ENCODE peak calls at places on chromosome 9, in ten cellular contexts. L is A549, H is Peyer's patch, V is AG09309, O is AG10803, D is AG04450, Z is MCF 10A, I is neural progenitor cell, M is tibial nerve, A is kidney. X is an unnamed sample.

GRCh38 chr9:113593682-113594281 is 130.3 kb downstream of the RGS3 start:
- DNase-seq in V (peak), A (peak), O (peak), Z (peak), H (peak), M (peak), I (peak), D (peak), L (peak), X (peak)

GRCh38 chr9:5499157-5499556 is 11.2 kb upstream of the PDCD1LG2 start:
- DNase-seq in I (no peak), A (no peak), D (no peak), O (no peak), M (no peak), H (no peak), L (no peak), V (no peak), Z (no peak), X (no peak)

GRCh38 chr9:114513050-114513951 is 8.0 kb upstream of the WHRN start:
- DNase-seq in H (peak), O (no peak), I (no peak), D (no peak), L (no peak), V (no peak), A (no peak), Z (peak), M (no peak), X (no peak)

GRCh38 chr9:134314039-134314949 is 12.0 kb upstream of the RXRA start:
- DNase-seq in I (no peak), D (no peak), Z (no peak), A (peak), M (no peak), L (no peak), H (no peak), V (no peak), O (no peak), X (no peak)

GRCh38 chr9:125904155-125904841 is 157.1 kb downstream of the PBX3 start:
- DNase-seq in I (no peak), O (no peak), L (no peak), Z (no peak), V (no peak), H (no peak), D (no peak), A (no peak), M (no peak), X (no peak)

GRCh38 chr9:76459691-76460635 is 981 bp downstream of the GCNT1 start:
- DNase-seq in A (no peak), D (no peak), Z (peak), I (peak), L (peak), O (peak), V (no peak), M (no peak), H (peak), X (peak)

GRCh38 chr9:129998491-129999122 is 44.4 kb downstream of the FNBP1 start:
- DNase-seq in L (no peak), A (no peak), Z (no peak), I (no peak), D (no peak), H (no peak), V (no peak), O (no peak), M (no peak), X (peak)

GRCh38 chr9:136095028-136095494 is at the start of gene NACC2:
- DNase-seq in D (no peak), I (peak), L (peak), O (peak), H (peak), A (no peak), Z (peak), M (peak), V (no peak), X (peak)

GRCh38 chr9:19629506-19629905 is 159.3 kb downstream of the SLC24A2 start:
- DNase-seq in Z (no peak), L (no peak), O (no peak), D (no peak), V (no peak), I (peak), M (no peak), A (no peak), H (no peak), X (no peak)
- TF ChIP-seq CTCF in Z (no peak), L (no peak), O (no peak), D (no peak), V (no peak), I (peak), M (no peak), A (no peak), H (no peak), X (peak)

DNA sequence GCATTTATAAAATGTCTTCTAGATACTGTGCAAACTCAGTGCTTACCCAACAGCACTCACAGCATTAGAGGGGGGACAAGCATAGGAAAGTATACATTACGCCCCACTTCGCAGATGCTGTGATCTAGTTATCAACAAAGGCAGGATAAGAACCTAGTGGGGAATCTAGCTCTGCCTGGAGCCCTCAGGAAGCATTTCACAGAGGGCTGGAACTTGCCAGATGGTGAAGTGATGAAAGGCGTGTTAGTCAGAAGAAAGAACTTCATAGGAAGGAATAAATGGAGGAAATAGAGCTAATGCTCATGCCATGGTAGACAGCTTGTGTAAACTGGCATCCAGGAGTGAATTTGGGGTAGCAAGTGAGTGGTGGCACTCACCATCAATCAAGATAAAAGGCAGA is 25.8 kb downstream of the DIRAS2 start:
- DNase-seq in Z (no peak), D (no peak), M (no peak), L (no peak), V (no peak), H (no peak), O (no peak), I (no peak), A (no peak), X (no peak)
- TF ChIP-seq CTCF in Z (no peak), D (no peak), M (no peak), L (no peak), V (no peak), H (no peak), O (no peak), I (no peak), A (no peak), X (no peak)

DNA sequence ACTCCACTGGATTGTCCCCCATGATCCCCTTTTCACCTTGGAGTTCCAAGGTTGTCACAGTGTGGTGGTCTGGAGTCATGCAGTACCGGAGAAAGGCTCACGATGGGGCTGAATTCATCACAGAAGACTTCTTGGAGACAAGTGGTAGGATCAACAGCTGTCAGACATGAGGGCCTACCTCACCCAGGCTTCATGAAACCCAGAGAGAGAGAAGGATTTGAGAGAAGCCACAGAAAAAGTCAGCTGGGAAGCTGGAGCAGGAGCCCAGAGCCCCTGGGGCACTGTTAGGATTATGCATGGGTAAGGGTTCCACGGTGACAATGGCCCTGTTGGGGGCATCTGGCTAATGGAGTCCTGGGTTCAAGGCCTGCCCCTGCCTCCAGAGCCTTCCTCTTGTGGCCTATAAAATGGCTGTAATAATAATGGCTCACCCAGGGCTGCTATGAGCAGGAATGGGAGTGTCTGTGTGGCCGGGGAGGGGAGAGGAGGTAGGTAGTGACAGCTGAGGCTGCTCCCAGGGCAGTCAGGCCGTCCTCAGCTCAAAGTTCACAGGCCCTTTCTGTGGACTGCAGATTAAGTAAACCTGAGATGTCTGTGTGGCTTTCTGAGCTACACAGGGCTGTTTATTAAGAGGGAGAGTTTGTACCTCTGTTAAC is 910 bp downstream of the TRIM14 start:
- DNase-seq in O (peak), I (peak), L (peak), D (no peak), A (peak), H (peak), Z (peak), M (no peak), V (no peak), X (peak)
- TF ChIP-seq CTCF in O (peak), I (peak), L (peak), D (peak), A (no peak), H (peak), Z (no peak), M (peak), V (peak), X (peak)

GRCh38 chr9:36637491-36638270 is 65.0 kb downstream of the MELK start:
- DNase-seq in I (peak), M (no peak), O (no peak), L (no peak), H (no peak), Z (no peak), V (no peak), D (no peak), A (no peak), X (no peak)
- TF ChIP-seq CTCF in I (peak), M (no peak), O (no peak), L (no peak), H (no peak), Z (no peak), V (no peak), D (no peak), A (no peak), X (no peak)

GRCh38 chr9:35102769-35103659 is at the start of gene STOML2:
- DNase-seq in H (peak), M (peak), D (peak), O (peak), I (peak), V (peak), A (peak), Z (peak), L (peak), X (peak)
- TF ChIP-seq CTCF in H (no peak), M (peak), D (no peak), O (no peak), I (peak), V (no peak), A (no peak), Z (no peak), L (no peak), X (no peak)